ENCODE peak calls at places on chromosomes 12 and 14, in four cellular contexts. One of them, this sample, is unnamed.

GRCh38 chr14:54475911-54476310 is 12.9 kb downstream of the GMFB start:
- DNase-seq in aorta: no peak
- DNase-seq in IMR-90: no peak
- DNase-seq in HCT116: no peak
- DNase-seq in this sample: no peak

GRCh38 chr14:94367347-94367746 is 21.1 kb downstream of the SERPINA1 start:
- DNase-seq in aorta: peak; percentile 46
- DNase-seq in IMR-90: no peak
- DNase-seq in HCT116: no peak
- DNase-seq in this sample: no peak

GRCh38 chr12:7940906-7941305 is 4.9 kb upstream of the SLC2A3 start:
- DNase-seq in aorta: no peak
- DNase-seq in IMR-90: no peak
- DNase-seq in HCT116: no peak
- DNase-seq in this sample: no peak

GRCh38 chr14:88815980-88816379 is 8.5 kb upstream of the TTC8 start:
- DNase-seq in aorta: no peak
- DNase-seq in IMR-90: no peak
- DNase-seq in HCT116: no peak
- DNase-seq in this sample: no peak

GRCh38 chr14:104666981-104667380 is 22.4 kb upstream of the INF2 start:
- DNase-seq in aorta: no peak
- DNase-seq in IMR-90: no peak
- DNase-seq in HCT116: no peak
- DNase-seq in this sample: no peak

GRCh38 chr14:94125659-94126418 is 3.6 kb downstream of the IFI27L2 start:
- DNase-seq in aorta: no peak
- DNase-seq in IMR-90: no peak
- DNase-seq in HCT116: no peak
- DNase-seq in this sample: no peak

GRCh38 chr12:119500209-119500608 is 93.4 kb upstream of the TMEM233 start:
- DNase-seq in aorta: no peak
- DNase-seq in IMR-90: no peak
- DNase-seq in HCT116: no peak
- DNase-seq in this sample: no peak

GRCh38 chr14:78010688-78011087 is 159.5 kb upstream of the NRXN3 start:
- DNase-seq in aorta: no peak
- DNase-seq in IMR-90: peak; percentile 5
- DNase-seq in HCT116: no peak
- DNase-seq in this sample: no peak

GRCh38 chr12:3698218-3698974 is 54.5 kb downstream of the CRACR2A start:
- DNase-seq in aorta: no peak
- DNase-seq in IMR-90: peak; percentile 95
- DNase-seq in HCT116: no peak
- DNase-seq in this sample: no peak

GRCh38 chr14:67251573-67252226 is 10.5 kb downstream of the PALS1 start:
- DNase-seq in aorta: no peak
- DNase-seq in IMR-90: peak; percentile 70
- DNase-seq in HCT116: no peak
- DNase-seq in this sample: no peak

DNA sequence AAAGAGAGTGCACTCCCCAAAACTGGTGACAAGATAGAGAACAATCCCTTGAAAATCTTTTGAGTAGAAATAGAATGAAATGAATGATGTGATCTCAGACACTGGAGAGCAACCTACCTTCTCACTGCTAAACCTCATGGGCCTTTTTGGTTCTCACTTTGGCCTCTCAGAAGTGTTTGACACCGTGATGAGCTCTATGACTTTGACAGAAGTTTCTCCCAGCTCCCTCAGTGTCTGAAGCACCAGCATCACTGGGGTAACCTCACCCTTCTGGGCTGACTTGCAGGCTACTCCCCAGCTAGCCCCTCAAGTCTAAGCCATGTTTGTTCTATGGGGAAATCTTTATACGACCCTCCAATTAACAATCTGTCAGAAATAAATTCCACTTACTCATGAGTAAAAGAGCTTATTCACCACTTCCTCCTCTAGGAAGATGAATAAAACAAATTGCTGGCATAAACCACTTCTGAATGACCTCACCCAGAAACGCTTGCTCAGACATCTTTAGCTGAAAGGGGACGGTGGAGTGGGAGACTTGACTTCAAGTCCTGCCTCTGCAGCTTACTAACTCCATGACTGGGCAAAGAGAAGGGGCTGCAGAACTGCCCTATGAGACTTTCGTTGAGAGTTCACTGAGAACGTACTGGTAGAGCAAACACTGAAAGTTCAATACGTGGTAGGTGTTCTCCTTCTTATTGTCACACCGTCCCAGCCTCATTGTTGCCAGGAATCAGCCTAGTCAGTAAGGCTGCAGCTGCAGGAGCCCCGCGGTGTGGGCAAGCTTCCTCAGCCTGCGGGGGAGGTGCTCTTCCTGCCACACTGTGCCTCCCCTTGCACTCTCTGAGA is 46.5 kb downstream of the ST8SIA1 start:
- DNase-seq in aorta: no peak
- DNase-seq in IMR-90: peak; percentile 70
- DNase-seq in HCT116: no peak
- DNase-seq in this sample: no peak
- H3K4me3 ChIP-seq in aorta: no peak overlapping the region
- H3K4me3 ChIP-seq in IMR-90: no peak overlapping the region
- H3K4me3 ChIP-seq in HCT116: no peak overlapping the region
- H3K4me3 ChIP-seq in this sample: no peak overlapping the region

GRCh38 chr12:9782547-9783382 is 22.1 kb upstream of the CD69 start:
- DNase-seq in aorta: no peak
- DNase-seq in IMR-90: no peak
- DNase-seq in HCT116: no peak
- DNase-seq in this sample: no peak

GRCh38 chr12:9784326-9784725 is 23.6 kb upstream of the CD69 start:
- DNase-seq in aorta: no peak
- DNase-seq in IMR-90: no peak
- DNase-seq in HCT116: no peak
- DNase-seq in this sample: no peak

GRCh38 chr12:9781360-9781759 is 20.7 kb upstream of the CD69 start:
- DNase-seq in aorta: no peak
- DNase-seq in IMR-90: no peak
- DNase-seq in HCT116: no peak
- DNase-seq in this sample: no peak

GRCh38 chr12:9776795-9777194 is 16.1 kb upstream of the CD69 start:
- DNase-seq in aorta: no peak
- DNase-seq in IMR-90: no peak
- DNase-seq in HCT116: no peak
- DNase-seq in this sample: no peak

DNA sequence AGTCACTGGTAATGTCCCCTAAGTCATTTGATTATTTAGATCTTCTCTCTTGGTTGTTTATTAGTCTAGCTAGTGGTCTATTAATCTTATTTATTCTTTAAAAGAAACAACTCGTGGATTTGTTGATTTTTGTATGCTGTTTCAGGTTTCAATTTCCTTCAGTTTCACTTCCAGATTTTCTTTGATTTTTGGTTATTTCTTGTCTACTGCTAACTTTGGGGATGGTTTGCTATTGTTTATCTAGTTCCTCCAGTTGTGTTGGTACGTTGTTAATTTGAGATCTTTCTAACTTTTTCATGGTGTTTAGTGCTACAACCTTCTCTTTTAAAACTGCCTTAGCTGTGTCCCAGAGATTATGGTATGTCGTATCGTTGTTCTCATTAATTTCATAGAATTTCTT is 18.5 kb upstream of the CD69 start:
- DNase-seq in aorta: no peak
- DNase-seq in IMR-90: no peak
- DNase-seq in HCT116: no peak
- DNase-seq in this sample: no peak
- H3K4me3 ChIP-seq in aorta: no peak overlapping the region
- H3K4me3 ChIP-seq in IMR-90: no peak overlapping the region
- H3K4me3 ChIP-seq in HCT116: no peak overlapping the region
- H3K4me3 ChIP-seq in this sample: no peak overlapping the region

GRCh38 chr14:68364823-68365222 is 428.0 kb downstream of the ZFP36L1 start:
- DNase-seq in aorta: no peak
- DNase-seq in IMR-90: no peak
- DNase-seq in HCT116: no peak
- DNase-seq in this sample: no peak
- H3K4me3 ChIP-seq in aorta: no peak overlapping the region
- H3K4me3 ChIP-seq in IMR-90: no peak overlapping the region
- H3K4me3 ChIP-seq in HCT116: no peak overlapping the region
- H3K4me3 ChIP-seq in this sample: no peak overlapping the region

DNA sequence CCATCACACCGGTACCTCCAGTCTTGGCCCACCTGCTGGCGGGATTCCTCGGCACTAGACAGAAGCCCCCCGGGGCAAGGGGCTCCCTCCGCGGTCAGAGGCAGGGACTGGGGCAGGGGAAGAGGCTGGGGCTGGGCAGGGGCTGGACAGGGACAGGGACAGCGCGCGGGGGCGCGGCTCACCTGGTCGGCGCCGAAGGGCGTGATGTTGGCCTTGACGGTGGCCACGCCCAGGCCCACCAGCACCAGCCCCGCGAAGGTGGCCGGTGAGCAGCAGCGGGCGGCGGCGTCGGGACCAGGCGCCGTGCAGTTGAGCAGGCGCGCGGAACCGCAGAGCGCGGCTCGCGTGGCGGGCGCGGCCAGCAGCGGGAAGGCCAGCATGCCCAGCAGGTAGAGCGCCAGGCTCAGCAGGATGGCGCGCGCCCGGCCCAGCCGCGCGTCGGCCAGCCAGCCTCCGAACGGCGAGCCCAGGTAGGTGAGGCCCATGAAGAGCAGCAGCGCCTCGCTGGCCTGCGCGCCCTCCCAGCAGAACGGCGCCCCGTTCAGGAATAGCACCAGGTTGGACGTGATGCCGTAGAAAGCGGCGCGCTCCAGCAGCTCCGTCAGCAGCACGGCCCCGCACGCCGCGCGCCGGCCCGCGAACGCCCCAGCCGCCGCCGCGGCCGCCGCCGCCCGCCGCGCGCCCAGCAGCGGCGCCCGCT is 392 bp downstream of the SLC15A4 start:
- DNase-seq in aorta: no peak
- DNase-seq in IMR-90: no peak
- DNase-seq in HCT116: no peak
- DNase-seq in this sample: no peak
- H3K4me3 ChIP-seq in aorta: peak overlapping the region; percentile 64
- H3K4me3 ChIP-seq in IMR-90: peak overlapping the region; percentile 73
- H3K4me3 ChIP-seq in HCT116: peak overlapping the region; percentile 83
- H3K4me3 ChIP-seq in this sample: peak overlapping the region; percentile 44

GRCh38 chr12:94615284-94616216 is 34.8 kb downstream of the TMCC3 start:
- DNase-seq in aorta: no peak
- DNase-seq in IMR-90: peak; percentile 45
- DNase-seq in HCT116: no peak
- DNase-seq in this sample: no peak
- H3K4me3 ChIP-seq in aorta: no peak overlapping the region
- H3K4me3 ChIP-seq in IMR-90: no peak overlapping the region
- H3K4me3 ChIP-seq in HCT116: peak overlapping the region; percentile 22
- H3K4me3 ChIP-seq in this sample: no peak overlapping the region